ENCODE peak calls at places on chromosomes 5 and 9, in ten cellular contexts. Q, Z, B, Y, E, J, U, L, C and I are unnamed samples.

GRCh38 chr9:96486351-96487029 is 36.5 kb downstream of the HABP4 start:
- DNase-seq in Q (peak; percentile 91), Z (peak; percentile 79), B (no peak), Y (peak; percentile 92), E (no peak), J (no peak), U (no peak), L (peak; percentile 67), C (peak; percentile 83), I (peak; percentile 40)

GRCh38 chr5:135324897-135325650 is 74.0 kb downstream of the MACROH2A1 start:
- DNase-seq in Q (no peak), Z (no peak), B (no peak), Y (no peak), E (no peak), J (no peak), U (no peak), L (no peak), C (no peak), I (no peak)

GRCh38 chr9:75964431-75964830 is 74.0 kb downstream of the PCSK5 start:
- DNase-seq in Q (no peak), Z (no peak), B (no peak), Y (peak; percentile 18), E (no peak), J (no peak), U (no peak), L (no peak), C (no peak), I (no peak)

GRCh38 chr9:123772374-123772773 is 157.6 kb downstream of the DENND1A start:
- DNase-seq in Q (peak; percentile 20), Z (no peak), B (no peak), Y (no peak), E (no peak), J (no peak), U (no peak), L (no peak), C (no peak), I (no peak)

GRCh38 chr9:125744616-125745387 is 2.4 kb upstream of the PBX3 start:
- DNase-seq in Q (peak; percentile 88), Z (no peak), B (no peak), Y (peak; percentile 45), E (no peak), J (no peak), U (no peak), L (no peak), C (no peak), I (no peak)

GRCh38 chr5:94159144-94159543 is 417.7 kb upstream of the POU5F2 start:
- DNase-seq in Q (no peak), Z (no peak), B (no peak), Y (no peak), E (no peak), J (no peak), U (no peak), L (no peak), C (no peak), I (no peak)

GRCh38 chr9:95040106-95040505 is 277.4 kb downstream of the FANCC start:
- DNase-seq in Q (no peak), Z (no peak), B (no peak), Y (no peak), E (no peak), J (no peak), U (no peak), L (no peak), C (no peak), I (no peak)

GRCh38 chr5:95892784-95893354 is 68.8 kb downstream of the ELL2 start:
- DNase-seq in Q (peak; percentile 61), Z (no peak), B (peak; percentile 47), Y (peak; percentile 51), E (no peak), J (peak; percentile 43), U (no peak), L (peak; percentile 35), C (no peak), I (peak; percentile 51)

GRCh38 chr5:9570876-9571275 is 25.0 kb upstream of the SEMA5A start:
- DNase-seq in Q (no peak), Z (no peak), B (no peak), Y (no peak), E (no peak), J (no peak), U (no peak), L (no peak), C (no peak), I (no peak)

GRCh38 chr9:72362680-72363139 is 2.3 kb downstream of the ZFAND5 start:
- DNase-seq in Q (peak; percentile 85), Z (no peak), B (peak; percentile 52), Y (peak; percentile 84), E (no peak), J (peak; percentile 5), U (peak; percentile 17), L (peak; percentile 68), C (peak; percentile 88), I (peak; percentile 42)

GRCh38 chr5:35478856-35479682 is 138.6 kb upstream of the SPEF2 start:
- DNase-seq in Q (peak; percentile 55), Z (no peak), B (no peak), Y (peak; percentile 64), E (no peak), J (no peak), U (no peak), L (no peak), C (no peak), I (no peak)

GRCh38 chr9:79973627-79974026 is 401.9 kb downstream of the TLE4 start:
- DNase-seq in Q (peak; percentile 13), Z (no peak), B (no peak), Y (no peak), E (no peak), J (no peak), U (no peak), L (no peak), C (no peak), I (no peak)

DNA sequence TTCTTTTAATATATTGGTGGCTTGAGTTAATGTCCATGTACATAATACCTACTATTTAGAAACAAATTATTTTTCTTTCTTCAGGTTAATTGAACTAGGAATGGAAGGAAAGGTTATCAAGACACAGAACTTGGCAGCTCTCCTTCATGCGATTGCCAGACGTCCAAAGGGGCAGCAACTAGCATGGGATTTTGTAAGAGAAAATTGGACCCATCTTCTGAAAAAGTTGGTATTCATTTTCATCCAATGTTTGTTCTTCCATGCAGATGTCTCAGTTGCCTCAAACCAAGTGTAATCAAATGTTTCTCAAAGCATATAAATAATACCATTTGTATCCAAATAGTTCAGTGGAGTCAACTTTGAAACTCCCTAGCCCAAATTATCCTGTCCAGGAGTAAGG is 22.6 kb upstream of the LNPEP start:
- DNase-seq in Q (no peak), Z (no peak), B (no peak), Y (no peak), E (no peak), J (no peak), U (no peak), L (no peak), C (no peak), I (no peak)
- TF ChIP-seq CTCF in Q (no peak), Z (no peak), B (no peak), Y (no peak), E (no peak), J (no peak), U (no peak), L (no peak), C (no peak), I (no peak)

GRCh38 chr9:74771672-74772071 is 116.0 kb downstream of the TRPM6 start:
- DNase-seq in Q (no peak), Z (no peak), B (no peak), Y (no peak), E (no peak), J (no peak), U (no peak), L (no peak), C (no peak), I (no peak)

GRCh38 chr9:74770508-74771261 is 117.0 kb downstream of the TRPM6 start:
- DNase-seq in Q (peak; percentile 28), Z (no peak), B (peak; percentile 11), Y (no peak), E (no peak), J (peak; percentile 47), U (peak; percentile 39), L (peak; percentile 36), C (no peak), I (peak; percentile 82)

GRCh38 chr9:74773886-74774479 is 113.7 kb downstream of the TRPM6 start:
- DNase-seq in Q (peak; percentile 79), Z (peak; percentile 73), B (peak; percentile 73), Y (peak; percentile 85), E (peak; percentile 73), J (peak; percentile 63), U (peak; percentile 65), L (peak; percentile 81), C (peak; percentile 86), I (peak; percentile 74)

GRCh38 chr9:74772126-74772525 is 115.6 kb downstream of the TRPM6 start:
- DNase-seq in Q (no peak), Z (no peak), B (no peak), Y (no peak), E (no peak), J (no peak), U (no peak), L (no peak), C (no peak), I (no peak)

GRCh38 chr9:74771262-74771585 is 116.5 kb downstream of the TRPM6 start:
- DNase-seq in Q (no peak), Z (no peak), B (no peak), Y (no peak), E (no peak), J (no peak), U (no peak), L (no peak), C (no peak), I (no peak)
- TF ChIP-seq CTCF in Q (no peak), Z (no peak), B (no peak), Y (no peak), E (no peak), J (peak; percentile 12), U (peak; percentile 3), L (no peak), C (no peak), I (no peak)

GRCh38 chr9:101716629-101717028 is 21.8 kb downstream of the GRIN3A start:
- DNase-seq in Q (peak; percentile 61), Z (no peak), B (peak; percentile 44), Y (no peak), E (no peak), J (no peak), U (no peak), L (no peak), C (no peak), I (no peak)
- TF ChIP-seq CTCF in Q (no peak), Z (no peak), B (no peak), Y (no peak), E (no peak), J (no peak), U (no peak), L (no peak), C (no peak), I (no peak)

DNA sequence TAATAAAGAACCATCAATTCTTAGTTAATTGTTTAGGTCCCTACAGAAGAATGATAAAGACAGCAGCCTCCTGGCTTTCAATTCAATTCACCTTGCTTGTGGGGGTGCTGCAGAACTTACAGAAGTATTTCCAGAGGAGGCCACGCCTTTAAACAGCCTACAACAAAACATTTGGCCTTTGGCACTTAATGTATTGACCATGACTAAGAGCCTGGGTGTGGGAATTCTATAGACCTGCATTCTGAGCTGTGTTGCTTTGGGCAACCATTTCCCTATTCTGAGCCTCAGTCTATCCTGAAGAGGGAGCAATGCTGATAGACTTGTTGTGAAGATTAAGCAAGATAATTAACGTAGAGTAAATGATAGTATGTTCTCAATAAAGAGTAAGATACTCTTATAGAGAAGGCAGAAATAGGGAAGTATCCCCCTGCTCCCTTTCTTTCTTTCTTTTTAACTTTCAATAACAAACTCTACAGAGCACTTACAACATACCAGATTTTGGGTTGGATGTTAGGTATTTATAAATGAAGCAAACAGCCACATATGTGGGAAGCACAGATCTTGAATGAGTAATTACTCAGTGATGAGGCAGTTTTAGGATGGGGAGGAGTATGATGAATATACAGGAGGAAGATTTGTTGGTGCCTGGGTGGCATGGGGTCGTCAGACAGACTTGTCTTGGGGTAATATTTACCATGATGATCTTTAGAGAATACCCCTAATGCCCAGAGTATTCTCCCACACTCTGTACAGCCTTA is 28.4 kb downstream of the PAPPA start:
- DNase-seq in Q (peak; percentile 62), Z (no peak), B (no peak), Y (peak; percentile 35), E (no peak), J (no peak), U (no peak), L (no peak), C (no peak), I (no peak)
- TF ChIP-seq CTCF in Q (peak; percentile 6), Z (no peak), B (no peak), Y (no peak), E (no peak), J (no peak), U (no peak), L (no peak), C (no peak), I (no peak)